ENCODE peak calls at places on chromosome 18, in six cellular contexts. F, P, U, W, L and S are unnamed samples.

GRCh38 chr18:8856769-8857393 is 151.5 kb downstream of the MTCL1 start:
- DNase-seq in F (no peak), P (no peak), U (no peak), W (no peak), L (no peak), S (no peak)

GRCh38 chr18:22504665-22505064 is 87.0 kb upstream of the CTAGE1 start:
- DNase-seq in F (peak; percentile 25), P (no peak), U (no peak), W (no peak), L (no peak), S (no peak)

GRCh38 chr18:47953471-47953931 is 23.0 kb upstream of the SMAD2 start:
- DNase-seq in F (no peak), P (no peak), U (no peak), W (peak; percentile 34), L (no peak), S (peak; percentile 98)

GRCh38 chr18:11654736-11655604 is 34.1 kb upstream of the GNAL start:
- DNase-seq in F (peak; percentile 37), P (peak; percentile 69), U (no peak), W (peak; percentile 32), L (no peak), S (peak; percentile 49)

GRCh38 chr18:72672364-72673151 is 128.4 kb upstream of the CBLN2 start:
- DNase-seq in F (peak; percentile 36), P (peak; percentile 10), U (peak; percentile 25), W (peak; percentile 12), L (no peak), S (peak; percentile 51)

GRCh38 chr18:50594931-50595330 is 35.0 kb downstream of the MAPK4 start:
- DNase-seq in F (no peak), P (no peak), U (no peak), W (no peak), L (no peak), S (no peak)

GRCh38 chr18:34990571-34990970 is 50.6 kb upstream of the MAPRE2 start:
- DNase-seq in F (no peak), P (no peak), U (no peak), W (peak; percentile 20), L (no peak), S (no peak)

GRCh38 chr18:61244632-61245031 is 88.6 kb upstream of the CDH20 start:
- DNase-seq in F (no peak), P (no peak), U (no peak), W (no peak), L (no peak), S (no peak)

GRCh38 chr18:36301884-36302283 is 4.4 kb downstream of the FHOD3 start:
- DNase-seq in F (no peak), P (no peak), U (no peak), W (no peak), L (no peak), S (no peak)

GRCh38 chr18:59323931-59324622 is 5.6 kb upstream of the CPLX4 start:
- DNase-seq in F (no peak), P (no peak), U (no peak), W (no peak), L (no peak), S (no peak)

GRCh38 chr18:3480827-3481226 is 30.9 kb downstream of the TGIF1 start:
- DNase-seq in F (no peak), P (no peak), U (no peak), W (no peak), L (no peak), S (no peak)

GRCh38 chr18:3481696-3482210 is 31.8 kb downstream of the TGIF1 start:
- DNase-seq in F (no peak), P (peak; percentile 76), U (peak; percentile 33), W (peak; percentile 47), L (no peak), S (peak; percentile 47)

GRCh38 chr18:3482258-3482657 is 32.3 kb downstream of the TGIF1 start:
- DNase-seq in F (no peak), P (no peak), U (no peak), W (no peak), L (no peak), S (no peak)

GRCh38 chr18:3479978-3480377 is 30.0 kb downstream of the TGIF1 start:
- DNase-seq in F (no peak), P (no peak), U (no peak), W (no peak), L (no peak), S (no peak)

GRCh38 chr18:3478262-3478978 is 28.4 kb downstream of the TGIF1 start:
- DNase-seq in F (no peak), P (no peak), U (no peak), W (peak; percentile 22), L (no peak), S (peak; percentile 19)
- TF ChIP-seq MYC in F (no peak), P (no peak), U (no peak), W (no peak), L (no peak), S (no peak)

DNA sequence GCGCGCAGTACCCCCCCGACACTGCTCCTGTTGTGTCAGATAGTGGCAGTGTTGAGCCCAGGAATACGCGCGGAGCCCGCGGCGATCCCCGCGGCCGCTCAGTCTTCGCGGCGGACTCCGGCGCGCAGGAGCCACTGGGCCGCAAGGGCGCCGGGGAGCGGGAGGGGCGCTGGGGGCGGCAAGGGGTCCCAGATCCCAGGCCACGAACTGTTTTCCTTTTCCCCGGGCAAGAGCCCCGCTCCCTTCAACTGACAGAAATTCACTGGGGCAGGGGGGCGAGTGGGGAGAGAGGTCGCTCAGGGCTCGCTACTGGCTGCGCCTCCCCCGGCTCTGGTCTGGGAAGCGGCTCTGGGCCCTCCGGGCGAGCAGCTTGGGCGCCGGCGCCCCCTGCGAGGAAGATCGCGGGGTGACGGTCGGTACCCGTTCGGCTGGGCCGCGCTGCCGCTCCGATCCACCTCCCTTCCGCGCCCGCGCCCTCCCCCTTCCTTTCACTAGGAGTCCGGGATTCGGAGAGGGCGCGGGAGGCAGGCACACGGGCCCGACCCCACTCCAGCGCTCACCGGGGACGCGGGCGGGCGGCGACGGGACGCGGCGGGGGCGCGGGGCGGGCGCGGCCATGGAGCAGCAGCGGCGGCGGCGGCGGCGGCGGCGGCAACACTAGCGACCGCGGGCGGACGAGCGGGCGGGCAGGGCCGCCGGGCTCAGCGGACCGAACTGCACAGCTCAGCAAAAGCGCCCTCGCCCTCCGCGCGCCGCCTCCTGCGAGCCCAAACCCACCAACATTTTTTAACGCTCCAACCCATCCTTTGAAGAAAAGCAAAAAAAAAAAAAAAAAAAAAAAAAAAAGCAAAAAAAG is 1.4 kb upstream of the SETBP1 start:
- DNase-seq in F (peak; percentile 75), P (peak; percentile 79), U (peak; percentile 42), W (peak; percentile 87), L (no peak), S (peak; percentile 7)
- TF ChIP-seq POLR2A in F (peak; percentile 27), P (no peak), U (no peak), W (no peak), L (peak; percentile 56), S (no peak)

GRCh38 chr18:42953306-42953705 is 162.2 kb downstream of the RIT2 start:
- DNase-seq in F (no peak), P (no peak), U (no peak), W (no peak), L (no peak), S (no peak)
- H3K4me3 ChIP-seq in F (no peak overlapping the region), P (no peak overlapping the region), U (no peak overlapping the region), W (no peak overlapping the region), L (no peak overlapping the region), S (no peak overlapping the region)

GRCh38 chr18:6835345-6835744 is 105.8 kb downstream of the ARHGAP28 start:
- DNase-seq in F (no peak), P (no peak), U (peak; percentile 6), W (no peak), L (no peak), S (no peak)
- TF ChIP-seq MYC in F (no peak), P (no peak), U (no peak), W (no peak), L (no peak), S (no peak)

GRCh38 chr18:63476666-63477065 is at the start of gene SERPINB5:
- DNase-seq in F (no peak), P (no peak), U (no peak), W (no peak), L (no peak), S (no peak)
- TF ChIP-seq POLR2A in F (no peak), P (no peak), U (no peak), W (no peak), L (no peak), S (no peak)